ENCODE peak calls at places on chromosome 22, in six cellular contexts. N, U, Z, G, D and K are unnamed samples.

GRCh38 chr22:27866136-27867091 is 52.6 kb downstream of the PITPNB start:
- DNase-seq in N (no peak), U (no peak), Z (no peak), G (peak), D (no peak), K (no peak)

GRCh38 chr22:17307566-17307965 is 61.7 kb upstream of the CECR2 start:
- DNase-seq in N (no peak), U (no peak), Z (no peak), G (no peak), D (no peak), K (no peak)

GRCh38 chr22:36467946-36468345 is 13.5 kb downstream of the TXN2 start:
- DNase-seq in N (no peak), U (no peak), Z (no peak), G (peak), D (no peak), K (no peak)

GRCh38 chr22:22687638-22688500 is 43.5 kb downstream of the GGTLC2 start:
- DNase-seq in N (no peak), U (no peak), Z (no peak), G (peak), D (no peak), K (no peak)

GRCh38 chr22:32413715-32414114 is 1.7 kb upstream of the RTCB start:
- DNase-seq in N (no peak), U (no peak), Z (no peak), G (peak), D (no peak), K (no peak)

GRCh38 chr22:22881116-22882032 is 6.2 kb upstream of the IGLL5 start:
- DNase-seq in N (no peak), U (no peak), Z (no peak), G (no peak), D (no peak), K (no peak)

GRCh38 chr22:24076091-24076867 is 65.2 kb downstream of the CABIN1 start:
- DNase-seq in N (no peak), U (no peak), Z (no peak), G (no peak), D (no peak), K (no peak)

GRCh38 chr22:28333106-28333505 is 346.5 kb downstream of the TTC28 start:
- DNase-seq in N (no peak), U (no peak), Z (no peak), G (no peak), D (no peak), K (no peak)

GRCh38 chr22:35377735-35378134 is 3.2 kb upstream of the HMOX1 start:
- DNase-seq in N (no peak), U (no peak), Z (no peak), G (no peak), D (no peak), K (no peak)

DNA sequence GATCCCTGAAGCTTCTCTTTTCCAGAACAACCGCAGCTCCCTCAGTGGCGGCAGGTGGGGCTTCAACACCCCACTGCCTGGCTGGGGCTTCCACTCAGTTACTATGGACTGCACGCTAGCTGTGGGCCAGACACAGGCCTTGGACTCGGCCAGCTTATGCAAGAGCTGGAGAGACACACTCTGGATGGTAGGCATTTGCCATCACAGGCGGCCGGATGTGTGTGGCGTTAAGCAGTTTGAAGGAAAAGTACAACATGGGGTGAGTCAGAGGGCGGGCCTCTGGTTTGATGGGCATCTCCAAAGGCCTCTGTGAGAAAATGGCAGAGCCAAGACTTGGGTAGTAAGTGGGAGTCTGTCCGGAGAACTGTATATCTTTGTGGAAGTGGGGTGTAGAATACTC is 17.6 kb downstream of the KCNJ4 start:
- DNase-seq in N (no peak), U (no peak), Z (no peak), G (no peak), D (no peak), K (no peak)
- H3K4me3 ChIP-seq in N (no peak), U (no peak), Z (no peak), G (no peak), D (no peak), K (no peak)

GRCh38 chr22:38718414-38718813 is 12.7 kb downstream of the GTPBP1 start:
- DNase-seq in N (no peak), U (peak), Z (no peak), G (peak), D (peak), K (no peak)
- TF ChIP-seq CTCF in N (no peak), U (peak), Z (peak), G (peak), D (no peak), K (peak)

GRCh38 chr22:47155131-47155885 is 392.9 kb downstream of the TBC1D22A start:
- DNase-seq in N (no peak), U (no peak), Z (peak), G (no peak), D (no peak), K (no peak)
- H3K4me3 ChIP-seq in N (no peak), U (no peak), Z (no peak), G (peak), D (no peak), K (no peak)

GRCh38 chr22:43535741-43536140 is 123.9 kb downstream of the MPPED1 start:
- DNase-seq in N (no peak), U (no peak), Z (no peak), G (no peak), D (no peak), K (no peak)

GRCh38 chr22:43539572-43540533 is 128.0 kb downstream of the MPPED1 start:
- DNase-seq in N (no peak), U (no peak), Z (no peak), G (no peak), D (no peak), K (no peak)

GRCh38 chr22:43534916-43535315 is 123.1 kb downstream of the MPPED1 start:
- DNase-seq in N (no peak), U (no peak), Z (no peak), G (no peak), D (no peak), K (no peak)

GRCh38 chr22:43535336-43535735 is 123.5 kb downstream of the MPPED1 start:
- DNase-seq in N (no peak), U (no peak), Z (no peak), G (no peak), D (no peak), K (no peak)

DNA sequence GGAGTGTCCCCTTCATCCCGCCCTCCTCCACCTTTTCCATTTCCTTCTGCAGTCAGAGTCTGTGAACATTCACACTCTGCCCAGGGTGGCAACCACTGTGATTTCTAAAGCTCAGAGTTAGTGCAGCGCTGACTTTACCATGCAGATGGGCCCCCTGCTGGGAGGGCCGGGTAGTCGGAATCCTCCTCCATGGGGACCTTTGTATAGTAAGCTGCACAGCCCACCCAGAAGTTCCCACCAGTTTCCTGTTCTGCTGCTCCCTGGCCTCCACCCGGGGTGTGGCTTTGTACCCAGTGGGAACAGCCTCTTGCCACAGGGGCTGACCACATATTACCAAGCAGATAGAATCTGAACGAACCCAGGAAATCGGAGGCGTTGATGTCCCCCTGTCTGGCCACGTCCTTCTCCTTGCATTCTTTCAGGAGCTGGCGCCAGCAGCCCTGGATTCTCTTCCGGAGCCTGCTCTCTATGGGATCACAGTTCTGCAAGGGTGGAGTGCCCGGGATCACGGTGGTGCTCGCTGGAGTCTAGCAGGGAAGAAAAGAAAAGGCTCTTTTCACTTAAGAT is 125.3 kb downstream of the MPPED1 start:
- DNase-seq in N (no peak), U (no peak), Z (no peak), G (no peak), D (no peak), K (no peak)
- TF ChIP-seq CTCF in N (no peak), U (no peak), Z (no peak), G (no peak), D (no peak), K (peak)

GRCh38 chr22:29751139-29751538 is 15.7 kb downstream of the ZMAT5 start:
- DNase-seq in N (no peak), U (no peak), Z (no peak), G (peak), D (no peak), K (no peak)

GRCh38 chr22:29750559-29750958 is 16.2 kb downstream of the ZMAT5 start:
- DNase-seq in N (no peak), U (no peak), Z (no peak), G (no peak), D (no peak), K (no peak)

GRCh38 chr22:29750029-29750428 is 16.8 kb downstream of the ZMAT5 start:
- DNase-seq in N (no peak), U (no peak), Z (no peak), G (no peak), D (no peak), K (no peak)

GRCh38 chr22:29747832-29748231 is 19.0 kb downstream of the ZMAT5 start:
- DNase-seq in N (no peak), U (no peak), Z (no peak), G (no peak), D (peak), K (no peak)

GRCh38 chr22:29748248-29748893 is 18.4 kb downstream of the ZMAT5 start:
- DNase-seq in N (no peak), U (no peak), Z (no peak), G (no peak), D (peak), K (no peak)
- H3K4me3 ChIP-seq in N (no peak), U (no peak), Z (no peak), G (no peak), D (no peak), K (no peak)

GRCh38 chr22:21001601-21002325 is at the start of gene THAP7:
- DNase-seq in N (peak), U (peak), Z (peak), G (peak), D (peak), K (peak)

GRCh38 chr22:21000987-21001600 is 824 bp downstream of the THAP7 start:
- DNase-seq in N (no peak), U (no peak), Z (no peak), G (no peak), D (no peak), K (no peak)

GRCh38 chr22:20999350-21000214 is 2.3 kb downstream of the THAP7 start:
- DNase-seq in N (no peak), U (no peak), Z (no peak), G (no peak), D (no peak), K (no peak)

GRCh38 chr22:21000215-21000986 is 1.5 kb downstream of the THAP7 start:
- DNase-seq in N (no peak), U (no peak), Z (no peak), G (no peak), D (no peak), K (no peak)

DNA sequence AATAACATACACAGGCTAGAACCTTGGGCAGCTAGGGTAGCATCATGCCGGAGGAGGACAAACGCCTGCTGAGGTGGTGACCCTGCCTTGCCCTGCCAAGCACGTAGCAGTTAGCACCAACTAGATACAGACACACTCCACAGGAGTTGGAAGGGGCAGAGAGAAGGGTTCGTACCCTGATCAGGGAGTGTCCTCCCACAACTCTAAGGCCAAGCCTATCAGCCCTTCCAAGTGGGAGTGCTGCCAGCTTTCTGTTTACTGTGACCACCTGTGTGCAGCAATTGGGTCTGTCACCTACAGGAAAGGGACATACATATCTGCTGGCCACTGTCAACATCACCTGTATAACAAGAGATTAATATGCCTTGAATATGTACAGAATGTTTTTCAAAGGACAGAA is 1.9 kb upstream of the THAP7 start:
- DNase-seq in N (no peak), U (no peak), Z (no peak), G (no peak), D (no peak), K (no peak)
- TF ChIP-seq CTCF in N (no peak), U (no peak), Z (no peak), G (no peak), D (no peak), K (no peak)

DNA sequence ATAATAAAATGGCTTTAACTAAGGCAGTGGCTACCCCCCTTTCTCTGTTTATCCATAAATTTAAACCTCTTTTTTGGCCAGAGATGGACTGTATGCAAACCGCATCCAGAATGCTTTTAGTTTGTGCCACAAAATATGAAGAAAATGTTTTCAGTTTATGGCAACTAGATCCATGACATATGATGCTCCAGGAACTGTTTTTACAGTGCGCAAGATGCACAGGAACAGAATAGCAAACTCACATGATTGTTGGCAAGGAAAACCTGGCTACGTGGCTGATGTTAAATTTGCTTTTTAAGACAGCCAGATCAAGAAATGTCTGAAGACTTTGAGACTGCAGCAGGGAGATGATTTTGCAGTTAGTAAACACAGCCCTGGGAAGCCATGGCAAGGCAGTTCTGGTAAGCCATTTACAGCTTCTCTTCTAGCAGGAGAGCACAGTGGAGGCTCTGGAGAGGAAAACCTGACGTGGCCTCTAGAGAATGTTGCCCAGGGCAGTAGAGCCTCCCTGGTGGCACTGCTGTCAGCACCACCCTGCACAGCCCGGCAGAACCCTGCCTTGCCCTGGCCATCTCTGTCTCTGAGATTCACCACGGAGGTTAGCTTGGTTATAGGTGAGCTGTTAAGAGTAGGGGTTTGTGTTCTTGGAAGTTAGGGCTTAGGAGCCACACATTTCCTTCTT is 69.8 kb upstream of the TNRC6B start:
- DNase-seq in N (no peak), U (no peak), Z (no peak), G (peak), D (peak), K (no peak)
- H3K4me3 ChIP-seq in N (peak), U (peak), Z (peak), G (no peak), D (no peak), K (no peak)

GRCh38 chr22:46876357-46876934 is 114.0 kb downstream of the TBC1D22A start:
- DNase-seq in N (no peak), U (no peak), Z (no peak), G (peak), D (no peak), K (no peak)

GRCh38 chr22:46875089-46875488 is 112.6 kb downstream of the TBC1D22A start:
- DNase-seq in N (no peak), U (no peak), Z (no peak), G (no peak), D (no peak), K (no peak)

GRCh38 chr22:46879083-46879482 is 116.6 kb downstream of the TBC1D22A start:
- DNase-seq in N (no peak), U (no peak), Z (no peak), G (peak), D (no peak), K (no peak)

GRCh38 chr22:46881373-46882118 is 119.1 kb downstream of the TBC1D22A start:
- DNase-seq in N (no peak), U (no peak), Z (peak), G (no peak), D (no peak), K (no peak)

DNA sequence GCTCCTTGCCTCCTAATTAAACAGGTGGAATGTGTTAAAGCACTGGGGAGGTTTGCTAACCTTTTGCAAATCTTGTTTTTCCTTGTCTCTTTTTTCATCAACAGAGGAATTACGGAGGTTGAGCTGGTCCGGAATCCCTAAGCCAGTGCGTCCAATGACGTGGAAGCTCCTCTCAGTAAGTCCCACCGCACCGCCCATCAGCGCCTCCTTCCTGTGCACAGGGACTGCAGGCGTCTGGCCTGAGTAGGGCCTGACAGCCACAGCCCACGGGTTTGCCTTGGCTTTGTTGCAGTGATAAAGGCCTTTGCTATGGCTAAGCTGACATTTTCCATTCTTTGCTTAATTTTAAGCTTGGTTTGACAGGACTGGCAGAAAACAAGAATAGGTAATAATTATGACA is 116.1 kb downstream of the TBC1D22A start:
- DNase-seq in N (no peak), U (no peak), Z (no peak), G (peak), D (no peak), K (peak)
- TF ChIP-seq CTCF in N (no peak), U (no peak), Z (no peak), G (no peak), D (no peak), K (peak)

GRCh38 chr22:49672013-49672516 is 155.6 kb downstream of the BRD1 start:
- DNase-seq in N (no peak), U (peak), Z (no peak), G (no peak), D (no peak), K (no peak)

GRCh38 chr22:49670610-49671330 is 156.9 kb downstream of the BRD1 start:
- DNase-seq in N (no peak), U (peak), Z (no peak), G (no peak), D (peak), K (no peak)

GRCh38 chr22:49674479-49674830 is 153.2 kb downstream of the BRD1 start:
- DNase-seq in N (no peak), U (peak), Z (no peak), G (no peak), D (no peak), K (no peak)

GRCh38 chr22:49673048-49673447 is 154.6 kb downstream of the BRD1 start:
- DNase-seq in N (no peak), U (peak), Z (no peak), G (no peak), D (no peak), K (no peak)

GRCh38 chr22:49671331-49672012 is 156.2 kb downstream of the BRD1 start:
- DNase-seq in N (no peak), U (peak), Z (no peak), G (no peak), D (no peak), K (no peak)
- H3K4me3 ChIP-seq in N (peak), U (peak), Z (peak), G (no peak), D (no peak), K (no peak)